ENCODE peak calls at places on chromosomes 4 and X, in ten cellular contexts. One of them, this sample, is unnamed.
A peak's percentile ranks its signal among the peaks of the same experiment; 100 is the strongest.

GRCh38 chrX:120690941-120691340 is 61.1 kb upstream of the C1GALT1C1 start:
- ATAC-seq in activated CD4-positive, alpha-beta T cell treated with anti-CD3 and anti-CD28 coated beads for 36 hours: peak; percentile 57
- ATAC-seq in SK-N-SH treated with all-trans-retinoic acid at 6 μM for 48 hours: no peak
- ATAC-seq in left cardiac atrium: no peak
- ATAC-seq in Panc1: no peak
- ATAC-seq in CD4-positive, alpha-beta T cell: no peak
- ATAC-seq in sciatic nerve: no peak
- ATAC-seq in stimulated activated effector memory CD8-positive, alpha-beta T cell treated with anti-CD3 and anti-CD28 coated beads, Interleukin-12 subunit alpha, Interleukin-12 subunit beta, amount 100 ng/mL, for 72 hours: no peak
- ATAC-seq in pancreas: no peak
- ATAC-seq in activated CD8-positive, alpha-beta T cell treated with anti-CD3 and anti-CD28 coated beads for 36 hours: no peak
- ATAC-seq in this sample: no peak

GRCh38 chrX:152632445-152633097 is 5.1 kb upstream of the GABRQ start:
- ATAC-seq in activated CD4-positive, alpha-beta T cell treated with anti-CD3 and anti-CD28 coated beads for 36 hours: no peak
- ATAC-seq in SK-N-SH treated with all-trans-retinoic acid at 6 μM for 48 hours: peak; percentile 75
- ATAC-seq in left cardiac atrium: no peak
- ATAC-seq in Panc1: peak; percentile 72
- ATAC-seq in CD4-positive, alpha-beta T cell: no peak
- ATAC-seq in sciatic nerve: no peak
- ATAC-seq in stimulated activated effector memory CD8-positive, alpha-beta T cell treated with anti-CD3 and anti-CD28 coated beads, Interleukin-12 subunit alpha, Interleukin-12 subunit beta, amount 100 ng/mL, for 72 hours: no peak
- ATAC-seq in pancreas: peak; percentile 83
- ATAC-seq in activated CD8-positive, alpha-beta T cell treated with anti-CD3 and anti-CD28 coated beads for 36 hours: no peak
- ATAC-seq in this sample: no peak

GRCh38 chr4:53484911-53485459 is 106.3 kb downstream of the LNX1 start:
- ATAC-seq in activated CD4-positive, alpha-beta T cell treated with anti-CD3 and anti-CD28 coated beads for 36 hours: no peak
- ATAC-seq in SK-N-SH treated with all-trans-retinoic acid at 6 μM for 48 hours: no peak
- ATAC-seq in left cardiac atrium: peak; percentile 68
- ATAC-seq in Panc1: no peak
- ATAC-seq in CD4-positive, alpha-beta T cell: no peak
- ATAC-seq in sciatic nerve: peak; percentile 75
- ATAC-seq in stimulated activated effector memory CD8-positive, alpha-beta T cell treated with anti-CD3 and anti-CD28 coated beads, Interleukin-12 subunit alpha, Interleukin-12 subunit beta, amount 100 ng/mL, for 72 hours: no peak
- ATAC-seq in pancreas: no peak
- ATAC-seq in activated CD8-positive, alpha-beta T cell treated with anti-CD3 and anti-CD28 coated beads for 36 hours: no peak
- ATAC-seq in this sample: peak; percentile 35

GRCh38 chr4:186726150-186726439 is 2.4 kb upstream of the FAT1 start:
- ATAC-seq in activated CD4-positive, alpha-beta T cell treated with anti-CD3 and anti-CD28 coated beads for 36 hours: peak; percentile 23
- ATAC-seq in SK-N-SH treated with all-trans-retinoic acid at 6 μM for 48 hours: peak; percentile 9
- ATAC-seq in left cardiac atrium: peak; percentile 4
- ATAC-seq in Panc1: peak; percentile 24
- ATAC-seq in CD4-positive, alpha-beta T cell: no peak
- ATAC-seq in sciatic nerve: peak; percentile 37
- ATAC-seq in stimulated activated effector memory CD8-positive, alpha-beta T cell treated with anti-CD3 and anti-CD28 coated beads, Interleukin-12 subunit alpha, Interleukin-12 subunit beta, amount 100 ng/mL, for 72 hours: no peak
- ATAC-seq in pancreas: peak; percentile 4
- ATAC-seq in activated CD8-positive, alpha-beta T cell treated with anti-CD3 and anti-CD28 coated beads for 36 hours: no peak
- ATAC-seq in this sample: peak; percentile 1

GRCh38 chr4:168864831-168865541 is 145.1 kb downstream of the CBR4 start:
- ATAC-seq in activated CD4-positive, alpha-beta T cell treated with anti-CD3 and anti-CD28 coated beads for 36 hours: no peak
- ATAC-seq in SK-N-SH treated with all-trans-retinoic acid at 6 μM for 48 hours: peak; percentile 77
- ATAC-seq in left cardiac atrium: peak; percentile 38
- ATAC-seq in Panc1: no peak
- ATAC-seq in CD4-positive, alpha-beta T cell: no peak
- ATAC-seq in sciatic nerve: peak; percentile 89
- ATAC-seq in stimulated activated effector memory CD8-positive, alpha-beta T cell treated with anti-CD3 and anti-CD28 coated beads, Interleukin-12 subunit alpha, Interleukin-12 subunit beta, amount 100 ng/mL, for 72 hours: no peak
- ATAC-seq in pancreas: peak; percentile 19
- ATAC-seq in activated CD8-positive, alpha-beta T cell treated with anti-CD3 and anti-CD28 coated beads for 36 hours: no peak
- ATAC-seq in this sample: no peak

GRCh38 chrX:8784162-8784561 is 17.0 kb downstream of the FAM9A start:
- ATAC-seq in activated CD4-positive, alpha-beta T cell treated with anti-CD3 and anti-CD28 coated beads for 36 hours: no peak
- ATAC-seq in SK-N-SH treated with all-trans-retinoic acid at 6 μM for 48 hours: no peak
- ATAC-seq in left cardiac atrium: no peak
- ATAC-seq in Panc1: no peak
- ATAC-seq in CD4-positive, alpha-beta T cell: no peak
- ATAC-seq in sciatic nerve: no peak
- ATAC-seq in stimulated activated effector memory CD8-positive, alpha-beta T cell treated with anti-CD3 and anti-CD28 coated beads, Interleukin-12 subunit alpha, Interleukin-12 subunit beta, amount 100 ng/mL, for 72 hours: no peak
- ATAC-seq in pancreas: no peak
- ATAC-seq in activated CD8-positive, alpha-beta T cell treated with anti-CD3 and anti-CD28 coated beads for 36 hours: no peak
- ATAC-seq in this sample: no peak

GRCh38 chr4:25103423-25103822 is 56.8 kb downstream of the SEPSECS start:
- ATAC-seq in activated CD4-positive, alpha-beta T cell treated with anti-CD3 and anti-CD28 coated beads for 36 hours: no peak
- ATAC-seq in SK-N-SH treated with all-trans-retinoic acid at 6 μM for 48 hours: no peak
- ATAC-seq in left cardiac atrium: peak; percentile 44
- ATAC-seq in Panc1: no peak
- ATAC-seq in CD4-positive, alpha-beta T cell: no peak
- ATAC-seq in sciatic nerve: peak; percentile 88
- ATAC-seq in stimulated activated effector memory CD8-positive, alpha-beta T cell treated with anti-CD3 and anti-CD28 coated beads, Interleukin-12 subunit alpha, Interleukin-12 subunit beta, amount 100 ng/mL, for 72 hours: no peak
- ATAC-seq in pancreas: peak; percentile 68
- ATAC-seq in activated CD8-positive, alpha-beta T cell treated with anti-CD3 and anti-CD28 coated beads for 36 hours: no peak
- ATAC-seq in this sample: peak; percentile 29

GRCh38 chr4:153215976-153216375 is 11.7 kb downstream of the TRIM2 start:
- ATAC-seq in activated CD4-positive, alpha-beta T cell treated with anti-CD3 and anti-CD28 coated beads for 36 hours: no peak
- ATAC-seq in SK-N-SH treated with all-trans-retinoic acid at 6 μM for 48 hours: no peak
- ATAC-seq in left cardiac atrium: no peak
- ATAC-seq in Panc1: no peak
- ATAC-seq in CD4-positive, alpha-beta T cell: no peak
- ATAC-seq in sciatic nerve: no peak
- ATAC-seq in stimulated activated effector memory CD8-positive, alpha-beta T cell treated with anti-CD3 and anti-CD28 coated beads, Interleukin-12 subunit alpha, Interleukin-12 subunit beta, amount 100 ng/mL, for 72 hours: no peak
- ATAC-seq in pancreas: no peak
- ATAC-seq in activated CD8-positive, alpha-beta T cell treated with anti-CD3 and anti-CD28 coated beads for 36 hours: no peak
- ATAC-seq in this sample: no peak

GRCh38 chr4:187777954-187778353 is 217.6 kb upstream of the ZFP42 start:
- ATAC-seq in activated CD4-positive, alpha-beta T cell treated with anti-CD3 and anti-CD28 coated beads for 36 hours: no peak
- ATAC-seq in SK-N-SH treated with all-trans-retinoic acid at 6 μM for 48 hours: no peak
- ATAC-seq in left cardiac atrium: no peak
- ATAC-seq in Panc1: no peak
- ATAC-seq in CD4-positive, alpha-beta T cell: no peak
- ATAC-seq in sciatic nerve: no peak
- ATAC-seq in stimulated activated effector memory CD8-positive, alpha-beta T cell treated with anti-CD3 and anti-CD28 coated beads, Interleukin-12 subunit alpha, Interleukin-12 subunit beta, amount 100 ng/mL, for 72 hours: no peak
- ATAC-seq in pancreas: no peak
- ATAC-seq in activated CD8-positive, alpha-beta T cell treated with anti-CD3 and anti-CD28 coated beads for 36 hours: no peak
- ATAC-seq in this sample: no peak

GRCh38 chr4:20252656-20253271 is 1.1 kb downstream of the SLIT2 start:
- ATAC-seq in activated CD4-positive, alpha-beta T cell treated with anti-CD3 and anti-CD28 coated beads for 36 hours: no peak
- ATAC-seq in SK-N-SH treated with all-trans-retinoic acid at 6 μM for 48 hours: peak; percentile 9
- ATAC-seq in left cardiac atrium: peak; percentile 44
- ATAC-seq in Panc1: no peak
- ATAC-seq in CD4-positive, alpha-beta T cell: no peak
- ATAC-seq in sciatic nerve: peak; percentile 34
- ATAC-seq in stimulated activated effector memory CD8-positive, alpha-beta T cell treated with anti-CD3 and anti-CD28 coated beads, Interleukin-12 subunit alpha, Interleukin-12 subunit beta, amount 100 ng/mL, for 72 hours: no peak
- ATAC-seq in pancreas: peak; percentile 5
- ATAC-seq in activated CD8-positive, alpha-beta T cell treated with anti-CD3 and anti-CD28 coated beads for 36 hours: no peak
- ATAC-seq in this sample: peak; percentile 9

GRCh38 chrX:133120406-133120805 is 23.5 kb upstream of the USP26 start:
- ATAC-seq in activated CD4-positive, alpha-beta T cell treated with anti-CD3 and anti-CD28 coated beads for 36 hours: no peak
- ATAC-seq in SK-N-SH treated with all-trans-retinoic acid at 6 μM for 48 hours: no peak
- ATAC-seq in left cardiac atrium: no peak
- ATAC-seq in Panc1: no peak
- ATAC-seq in CD4-positive, alpha-beta T cell: no peak
- ATAC-seq in sciatic nerve: no peak
- ATAC-seq in stimulated activated effector memory CD8-positive, alpha-beta T cell treated with anti-CD3 and anti-CD28 coated beads, Interleukin-12 subunit alpha, Interleukin-12 subunit beta, amount 100 ng/mL, for 72 hours: no peak
- ATAC-seq in pancreas: no peak
- ATAC-seq in activated CD8-positive, alpha-beta T cell treated with anti-CD3 and anti-CD28 coated beads for 36 hours: no peak
- ATAC-seq in this sample: no peak

GRCh38 chrX:134821370-134821769 is 163.1 kb upstream of the PLAC1 start:
- ATAC-seq in activated CD4-positive, alpha-beta T cell treated with anti-CD3 and anti-CD28 coated beads for 36 hours: no peak
- ATAC-seq in SK-N-SH treated with all-trans-retinoic acid at 6 μM for 48 hours: no peak
- ATAC-seq in left cardiac atrium: peak; percentile 58
- ATAC-seq in Panc1: no peak
- ATAC-seq in CD4-positive, alpha-beta T cell: no peak
- ATAC-seq in sciatic nerve: no peak
- ATAC-seq in stimulated activated effector memory CD8-positive, alpha-beta T cell treated with anti-CD3 and anti-CD28 coated beads, Interleukin-12 subunit alpha, Interleukin-12 subunit beta, amount 100 ng/mL, for 72 hours: no peak
- ATAC-seq in pancreas: no peak
- ATAC-seq in activated CD8-positive, alpha-beta T cell treated with anti-CD3 and anti-CD28 coated beads for 36 hours: no peak
- ATAC-seq in this sample: no peak

GRCh38 chr4:25861951-25862410 is 807 bp downstream of the SEL1L3 start:
- ATAC-seq in activated CD4-positive, alpha-beta T cell treated with anti-CD3 and anti-CD28 coated beads for 36 hours: peak; percentile 57
- ATAC-seq in SK-N-SH treated with all-trans-retinoic acid at 6 μM for 48 hours: peak; percentile 48
- ATAC-seq in left cardiac atrium: peak; percentile 12
- ATAC-seq in Panc1: peak; percentile 46
- ATAC-seq in CD4-positive, alpha-beta T cell: peak; percentile 15
- ATAC-seq in sciatic nerve: peak; percentile 40
- ATAC-seq in stimulated activated effector memory CD8-positive, alpha-beta T cell treated with anti-CD3 and anti-CD28 coated beads, Interleukin-12 subunit alpha, Interleukin-12 subunit beta, amount 100 ng/mL, for 72 hours: peak; percentile 68
- ATAC-seq in pancreas: peak; percentile 14
- ATAC-seq in activated CD8-positive, alpha-beta T cell treated with anti-CD3 and anti-CD28 coated beads for 36 hours: peak; percentile 49
- ATAC-seq in this sample: no peak

GRCh38 chr4:124480061-124480460 is 232.5 kb downstream of the ANKRD50 start:
- ATAC-seq in activated CD4-positive, alpha-beta T cell treated with anti-CD3 and anti-CD28 coated beads for 36 hours: no peak
- ATAC-seq in SK-N-SH treated with all-trans-retinoic acid at 6 μM for 48 hours: no peak
- ATAC-seq in left cardiac atrium: no peak
- ATAC-seq in Panc1: no peak
- ATAC-seq in CD4-positive, alpha-beta T cell: no peak
- ATAC-seq in sciatic nerve: no peak
- ATAC-seq in stimulated activated effector memory CD8-positive, alpha-beta T cell treated with anti-CD3 and anti-CD28 coated beads, Interleukin-12 subunit alpha, Interleukin-12 subunit beta, amount 100 ng/mL, for 72 hours: no peak
- ATAC-seq in pancreas: no peak
- ATAC-seq in activated CD8-positive, alpha-beta T cell treated with anti-CD3 and anti-CD28 coated beads for 36 hours: no peak
- ATAC-seq in this sample: no peak

GRCh38 chr4:86247906-86248305 is 111.9 kb downstream of the MAPK10 start:
- ATAC-seq in activated CD4-positive, alpha-beta T cell treated with anti-CD3 and anti-CD28 coated beads for 36 hours: no peak
- ATAC-seq in SK-N-SH treated with all-trans-retinoic acid at 6 μM for 48 hours: no peak
- ATAC-seq in left cardiac atrium: no peak
- ATAC-seq in Panc1: no peak
- ATAC-seq in CD4-positive, alpha-beta T cell: no peak
- ATAC-seq in sciatic nerve: no peak
- ATAC-seq in stimulated activated effector memory CD8-positive, alpha-beta T cell treated with anti-CD3 and anti-CD28 coated beads, Interleukin-12 subunit alpha, Interleukin-12 subunit beta, amount 100 ng/mL, for 72 hours: no peak
- ATAC-seq in pancreas: no peak
- ATAC-seq in activated CD8-positive, alpha-beta T cell treated with anti-CD3 and anti-CD28 coated beads for 36 hours: no peak
- ATAC-seq in this sample: no peak

GRCh38 chr4:180486342-180486741 is 1756.9 kb upstream of the TENM3 start:
- ATAC-seq in activated CD4-positive, alpha-beta T cell treated with anti-CD3 and anti-CD28 coated beads for 36 hours: no peak
- ATAC-seq in SK-N-SH treated with all-trans-retinoic acid at 6 μM for 48 hours: no peak
- ATAC-seq in left cardiac atrium: no peak
- ATAC-seq in Panc1: no peak
- ATAC-seq in CD4-positive, alpha-beta T cell: no peak
- ATAC-seq in sciatic nerve: no peak
- ATAC-seq in stimulated activated effector memory CD8-positive, alpha-beta T cell treated with anti-CD3 and anti-CD28 coated beads, Interleukin-12 subunit alpha, Interleukin-12 subunit beta, amount 100 ng/mL, for 72 hours: no peak
- ATAC-seq in pancreas: no peak
- ATAC-seq in activated CD8-positive, alpha-beta T cell treated with anti-CD3 and anti-CD28 coated beads for 36 hours: no peak
- ATAC-seq in this sample: no peak

GRCh38 chrX:153537526-153538295 is 20.3 kb downstream of the ATP2B3 start:
- ATAC-seq in activated CD4-positive, alpha-beta T cell treated with anti-CD3 and anti-CD28 coated beads for 36 hours: no peak
- ATAC-seq in SK-N-SH treated with all-trans-retinoic acid at 6 μM for 48 hours: peak; percentile 7
- ATAC-seq in left cardiac atrium: no peak
- ATAC-seq in Panc1: no peak
- ATAC-seq in CD4-positive, alpha-beta T cell: no peak
- ATAC-seq in sciatic nerve: no peak
- ATAC-seq in stimulated activated effector memory CD8-positive, alpha-beta T cell treated with anti-CD3 and anti-CD28 coated beads, Interleukin-12 subunit alpha, Interleukin-12 subunit beta, amount 100 ng/mL, for 72 hours: no peak
- ATAC-seq in pancreas: peak; percentile 88
- ATAC-seq in activated CD8-positive, alpha-beta T cell treated with anti-CD3 and anti-CD28 coated beads for 36 hours: no peak
- ATAC-seq in this sample: no peak

GRCh38 chr4:33685939-33686338 is 2558.4 kb downstream of the ARAP2 start:
- ATAC-seq in activated CD4-positive, alpha-beta T cell treated with anti-CD3 and anti-CD28 coated beads for 36 hours: no peak
- ATAC-seq in SK-N-SH treated with all-trans-retinoic acid at 6 μM for 48 hours: no peak
- ATAC-seq in left cardiac atrium: no peak
- ATAC-seq in Panc1: no peak
- ATAC-seq in CD4-positive, alpha-beta T cell: no peak
- ATAC-seq in sciatic nerve: no peak
- ATAC-seq in stimulated activated effector memory CD8-positive, alpha-beta T cell treated with anti-CD3 and anti-CD28 coated beads, Interleukin-12 subunit alpha, Interleukin-12 subunit beta, amount 100 ng/mL, for 72 hours: no peak
- ATAC-seq in pancreas: no peak
- ATAC-seq in activated CD8-positive, alpha-beta T cell treated with anti-CD3 and anti-CD28 coated beads for 36 hours: no peak
- ATAC-seq in this sample: no peak

GRCh38 chrX:39808471-39808917 is 289.3 kb downstream of the BCOR start:
- ATAC-seq in activated CD4-positive, alpha-beta T cell treated with anti-CD3 and anti-CD28 coated beads for 36 hours: no peak
- ATAC-seq in SK-N-SH treated with all-trans-retinoic acid at 6 μM for 48 hours: peak; percentile 87
- ATAC-seq in left cardiac atrium: peak; percentile 77
- ATAC-seq in Panc1: no peak
- ATAC-seq in CD4-positive, alpha-beta T cell: no peak
- ATAC-seq in sciatic nerve: peak; percentile 85
- ATAC-seq in stimulated activated effector memory CD8-positive, alpha-beta T cell treated with anti-CD3 and anti-CD28 coated beads, Interleukin-12 subunit alpha, Interleukin-12 subunit beta, amount 100 ng/mL, for 72 hours: no peak
- ATAC-seq in pancreas: no peak
- ATAC-seq in activated CD8-positive, alpha-beta T cell treated with anti-CD3 and anti-CD28 coated beads for 36 hours: no peak
- ATAC-seq in this sample: peak; percentile 21

GRCh38 chrX:9643807-9644206 is 121.8 kb downstream of the GPR143 start:
- ATAC-seq in activated CD4-positive, alpha-beta T cell treated with anti-CD3 and anti-CD28 coated beads for 36 hours: peak; percentile 16
- ATAC-seq in SK-N-SH treated with all-trans-retinoic acid at 6 μM for 48 hours: no peak
- ATAC-seq in left cardiac atrium: no peak
- ATAC-seq in Panc1: no peak
- ATAC-seq in CD4-positive, alpha-beta T cell: no peak
- ATAC-seq in sciatic nerve: no peak
- ATAC-seq in stimulated activated effector memory CD8-positive, alpha-beta T cell treated with anti-CD3 and anti-CD28 coated beads, Interleukin-12 subunit alpha, Interleukin-12 subunit beta, amount 100 ng/mL, for 72 hours: peak; percentile 57
- ATAC-seq in pancreas: no peak
- ATAC-seq in activated CD8-positive, alpha-beta T cell treated with anti-CD3 and anti-CD28 coated beads for 36 hours: peak; percentile 32
- ATAC-seq in this sample: no peak

GRCh38 chr4:48350871-48351270 is 9.5 kb downstream of the SLAIN2 start:
- ATAC-seq in activated CD4-positive, alpha-beta T cell treated with anti-CD3 and anti-CD28 coated beads for 36 hours: peak; percentile 63
- ATAC-seq in SK-N-SH treated with all-trans-retinoic acid at 6 μM for 48 hours: no peak
- ATAC-seq in left cardiac atrium: no peak
- ATAC-seq in Panc1: no peak
- ATAC-seq in CD4-positive, alpha-beta T cell: no peak
- ATAC-seq in sciatic nerve: no peak
- ATAC-seq in stimulated activated effector memory CD8-positive, alpha-beta T cell treated with anti-CD3 and anti-CD28 coated beads, Interleukin-12 subunit alpha, Interleukin-12 subunit beta, amount 100 ng/mL, for 72 hours: peak; percentile 52
- ATAC-seq in pancreas: no peak
- ATAC-seq in activated CD8-positive, alpha-beta T cell treated with anti-CD3 and anti-CD28 coated beads for 36 hours: no peak
- ATAC-seq in this sample: no peak

GRCh38 chr4:5409980-5410618 is 298.3 kb downstream of the EVC2 start:
- ATAC-seq in activated CD4-positive, alpha-beta T cell treated with anti-CD3 and anti-CD28 coated beads for 36 hours: no peak
- ATAC-seq in SK-N-SH treated with all-trans-retinoic acid at 6 μM for 48 hours: no peak
- ATAC-seq in left cardiac atrium: no peak
- ATAC-seq in Panc1: no peak
- ATAC-seq in CD4-positive, alpha-beta T cell: no peak
- ATAC-seq in sciatic nerve: no peak
- ATAC-seq in stimulated activated effector memory CD8-positive, alpha-beta T cell treated with anti-CD3 and anti-CD28 coated beads, Interleukin-12 subunit alpha, Interleukin-12 subunit beta, amount 100 ng/mL, for 72 hours: no peak
- ATAC-seq in pancreas: no peak
- ATAC-seq in activated CD8-positive, alpha-beta T cell treated with anti-CD3 and anti-CD28 coated beads for 36 hours: no peak
- ATAC-seq in this sample: no peak

GRCh38 chrX:109974906-109975655 is 27.8 kb upstream of the TMEM164 start:
- ATAC-seq in activated CD4-positive, alpha-beta T cell treated with anti-CD3 and anti-CD28 coated beads for 36 hours: peak; percentile 71
- ATAC-seq in SK-N-SH treated with all-trans-retinoic acid at 6 μM for 48 hours: no peak
- ATAC-seq in left cardiac atrium: no peak
- ATAC-seq in Panc1: no peak
- ATAC-seq in CD4-positive, alpha-beta T cell: no peak
- ATAC-seq in sciatic nerve: peak; percentile 60
- ATAC-seq in stimulated activated effector memory CD8-positive, alpha-beta T cell treated with anti-CD3 and anti-CD28 coated beads, Interleukin-12 subunit alpha, Interleukin-12 subunit beta, amount 100 ng/mL, for 72 hours: peak; percentile 90
- ATAC-seq in pancreas: no peak
- ATAC-seq in activated CD8-positive, alpha-beta T cell treated with anti-CD3 and anti-CD28 coated beads for 36 hours: peak; percentile 78
- ATAC-seq in this sample: peak; percentile 39

GRCh38 chrX:123830309-123830708 is 29.5 kb upstream of the XIAP start:
- ATAC-seq in activated CD4-positive, alpha-beta T cell treated with anti-CD3 and anti-CD28 coated beads for 36 hours: peak; percentile 85
- ATAC-seq in SK-N-SH treated with all-trans-retinoic acid at 6 μM for 48 hours: no peak
- ATAC-seq in left cardiac atrium: peak; percentile 55
- ATAC-seq in Panc1: no peak
- ATAC-seq in CD4-positive, alpha-beta T cell: no peak
- ATAC-seq in sciatic nerve: no peak
- ATAC-seq in stimulated activated effector memory CD8-positive, alpha-beta T cell treated with anti-CD3 and anti-CD28 coated beads, Interleukin-12 subunit alpha, Interleukin-12 subunit beta, amount 100 ng/mL, for 72 hours: no peak
- ATAC-seq in pancreas: peak; percentile 24
- ATAC-seq in activated CD8-positive, alpha-beta T cell treated with anti-CD3 and anti-CD28 coated beads for 36 hours: peak; percentile 38
- ATAC-seq in this sample: no peak

GRCh38 chr4:8176547-8177399 is 18.2 kb upstream of the ABLIM2 start:
- ATAC-seq in activated CD4-positive, alpha-beta T cell treated with anti-CD3 and anti-CD28 coated beads for 36 hours: peak; percentile 95
- ATAC-seq in SK-N-SH treated with all-trans-retinoic acid at 6 μM for 48 hours: peak; percentile 98
- ATAC-seq in left cardiac atrium: peak; percentile 81
- ATAC-seq in Panc1: peak; percentile 93
- ATAC-seq in CD4-positive, alpha-beta T cell: peak; percentile 97
- ATAC-seq in sciatic nerve: peak; percentile 83
- ATAC-seq in stimulated activated effector memory CD8-positive, alpha-beta T cell treated with anti-CD3 and anti-CD28 coated beads, Interleukin-12 subunit alpha, Interleukin-12 subunit beta, amount 100 ng/mL, for 72 hours: peak; percentile 75
- ATAC-seq in pancreas: peak; percentile 88
- ATAC-seq in activated CD8-positive, alpha-beta T cell treated with anti-CD3 and anti-CD28 coated beads for 36 hours: peak; percentile 96
- ATAC-seq in this sample: peak; percentile 71

GRCh38 chrX:108437789-108438623 is at the start of gene COL4A6:
- ATAC-seq in activated CD4-positive, alpha-beta T cell treated with anti-CD3 and anti-CD28 coated beads for 36 hours: no peak
- ATAC-seq in SK-N-SH treated with all-trans-retinoic acid at 6 μM for 48 hours: no peak
- ATAC-seq in left cardiac atrium: peak; percentile 72
- ATAC-seq in Panc1: peak; percentile 69
- ATAC-seq in CD4-positive, alpha-beta T cell: no peak
- ATAC-seq in sciatic nerve: peak; percentile 44
- ATAC-seq in stimulated activated effector memory CD8-positive, alpha-beta T cell treated with anti-CD3 and anti-CD28 coated beads, Interleukin-12 subunit alpha, Interleukin-12 subunit beta, amount 100 ng/mL, for 72 hours: peak; percentile 19
- ATAC-seq in pancreas: peak; percentile 37
- ATAC-seq in activated CD8-positive, alpha-beta T cell treated with anti-CD3 and anti-CD28 coated beads for 36 hours: no peak
- ATAC-seq in this sample: peak; percentile 16

GRCh38 chrX:110512341-110512740 is 153.7 kb downstream of the RTL9 start:
- ATAC-seq in activated CD4-positive, alpha-beta T cell treated with anti-CD3 and anti-CD28 coated beads for 36 hours: no peak
- ATAC-seq in SK-N-SH treated with all-trans-retinoic acid at 6 μM for 48 hours: no peak
- ATAC-seq in left cardiac atrium: no peak
- ATAC-seq in Panc1: no peak
- ATAC-seq in CD4-positive, alpha-beta T cell: no peak
- ATAC-seq in sciatic nerve: no peak
- ATAC-seq in stimulated activated effector memory CD8-positive, alpha-beta T cell treated with anti-CD3 and anti-CD28 coated beads, Interleukin-12 subunit alpha, Interleukin-12 subunit beta, amount 100 ng/mL, for 72 hours: no peak
- ATAC-seq in pancreas: no peak
- ATAC-seq in activated CD8-positive, alpha-beta T cell treated with anti-CD3 and anti-CD28 coated beads for 36 hours: no peak
- ATAC-seq in this sample: no peak

GRCh38 chrX:139766545-139766983 is 58.6 kb upstream of the MCF2 start:
- ATAC-seq in activated CD4-positive, alpha-beta T cell treated with anti-CD3 and anti-CD28 coated beads for 36 hours: peak; percentile 91
- ATAC-seq in SK-N-SH treated with all-trans-retinoic acid at 6 μM for 48 hours: no peak
- ATAC-seq in left cardiac atrium: no peak
- ATAC-seq in Panc1: no peak
- ATAC-seq in CD4-positive, alpha-beta T cell: peak; percentile 84
- ATAC-seq in sciatic nerve: no peak
- ATAC-seq in stimulated activated effector memory CD8-positive, alpha-beta T cell treated with anti-CD3 and anti-CD28 coated beads, Interleukin-12 subunit alpha, Interleukin-12 subunit beta, amount 100 ng/mL, for 72 hours: peak; percentile 90
- ATAC-seq in pancreas: no peak
- ATAC-seq in activated CD8-positive, alpha-beta T cell treated with anti-CD3 and anti-CD28 coated beads for 36 hours: peak; percentile 95
- ATAC-seq in this sample: no peak